ENCODE peak calls at places on chromosomes 13 and 19, in four cellular contexts. A is AG10803, F is foreskin fibroblast, O is uterus. D is an unnamed sample.

GRCh38 chr19:4304509-4305252 is at the start of gene FSD1:
- DNase-seq in O (no peak), A (peak), F (peak), D (no peak)

GRCh38 chr19:769610-770009 is 18.7 kb downstream of the MISP start:
- DNase-seq in O (no peak), F (no peak), A (no peak), D (no peak)

GRCh38 chr19:40995355-40995754 is 4.3 kb downstream of the CYP2B6 start:
- DNase-seq in A (no peak), F (no peak), O (no peak), D (no peak)

GRCh38 chr19:38702278-38702677 is 42.0 kb downstream of the CAPN12 start:
- DNase-seq in F (no peak), A (no peak), O (no peak), D (no peak)

GRCh38 chr19:33927789-33928457 is 131.3 kb downstream of the KCTD15 start:
- DNase-seq in F (no peak), A (no peak), O (no peak), D (no peak)

GRCh38 chr19:7534531-7534980 is 961 bp upstream of the PNPLA6 start:
- DNase-seq in A (peak), O (peak), F (peak), D (peak)

GRCh38 chr19:660793-661426 is 2.1 kb downstream of the RNF126 start:
- DNase-seq in O (no peak), A (no peak), F (no peak), D (no peak)

GRCh38 chr19:2464389-2464788 is 7.6 kb upstream of the LMNB2 start:
- DNase-seq in O (no peak), F (no peak), A (no peak), D (no peak)

GRCh38 chr19:15136234-15136954 is 29.2 kb downstream of the SYDE1 start:
- DNase-seq in A (no peak), F (no peak), O (no peak), D (no peak)

GRCh38 chr13:62246581-62246980 is 830.9 kb upstream of the PCDH20 start:
- DNase-seq in O (no peak), A (no peak), F (no peak), D (no peak)

GRCh38 chr19:46574533-46574932 is 26.6 kb upstream of the CALM3 start:
- DNase-seq in O (no peak), F (no peak), A (no peak), D (no peak)

GRCh38 chr13:101919541-101920306 is 467.2 kb downstream of the ITGBL1 start:
- DNase-seq in O (no peak), A (peak), F (no peak), D (no peak)

GRCh38 chr19:6811906-6812305 is 39.4 kb downstream of the VAV1 start:
- DNase-seq in A (peak), O (no peak), F (peak), D (peak)

GRCh38 chr13:85535306-85535705 is 263.9 kb downstream of the SLITRK6 start:
- DNase-seq in O (no peak), F (no peak), A (no peak), D (no peak)

GRCh38 chr13:61128850-61129645 is 286.6 kb downstream of the PCDH20 start:
- DNase-seq in O (no peak), A (no peak), F (no peak), D (no peak)

GRCh38 chr13:25291691-25292090 is 4.4 kb upstream of the MTMR6 start:
- DNase-seq in O (no peak), F (no peak), A (no peak), D (no peak)

GRCh38 chr13:78700121-78700910 is 41.4 kb upstream of the OBI1 start:
- DNase-seq in F (no peak), A (peak), O (no peak), D (no peak)

GRCh38 chr19:40165362-40165937 is 25.8 kb upstream of the MAP3K10 start:
- DNase-seq in A (peak), F (no peak), O (peak), D (no peak)

GRCh38 chr19:48636859-48637448 is at the start of gene DBP:
- DNase-seq in O (no peak), A (no peak), F (no peak), D (no peak)

GRCh38 chr19:5103061-5103701 is 134.3 kb downstream of the KDM4B start:
- DNase-seq in F (no peak), A (peak), O (peak), D (no peak)

GRCh38 chr13:45315520-45316167 is 25.3 kb downstream of the TPT1 start:
- DNase-seq in A (no peak), O (no peak), F (no peak), D (no peak)

GRCh38 chr13:110341445-110342247 is 34.6 kb downstream of the COL4A2 start:
- DNase-seq in F (no peak), O (peak), A (no peak), D (no peak)

GRCh38 chr19:43372462-43372861 is 19.0 kb downstream of the CD177 start:
- DNase-seq in O (no peak), F (no peak), A (no peak), D (no peak)

GRCh38 chr19:39327990-39328705 is 7.5 kb upstream of the LRFN1 start:
- DNase-seq in F (peak), O (peak), A (peak), D (no peak)

GRCh38 chr13:79108914-79109643 is 297.0 kb downstream of the RBM26 start:
- DNase-seq in F (no peak), O (no peak), A (no peak), D (no peak)

GRCh38 chr19:41175825-41176734 is 16.9 kb upstream of the CYP2S1 start:
- DNase-seq in F (peak), O (no peak), A (peak), D (peak)

GRCh38 chr19:6228523-6229215 is 51.1 kb downstream of the MLLT1 start:
- DNase-seq in O (peak), A (peak), F (no peak), D (no peak)

GRCh38 chr19:16457195-16457953 is 14.4 kb downstream of the EPS15L1 start:
- DNase-seq in F (no peak), O (peak), A (peak), D (peak)

GRCh38 chr13:47661076-47661475 is 340.0 kb downstream of the SUCLA2 start:
- DNase-seq in F (peak), A (peak), O (no peak), D (no peak)

GRCh38 chr13:47656651-47657050 is 344.4 kb downstream of the SUCLA2 start:
- DNase-seq in A (no peak), F (peak), O (no peak), D (no peak)
- TF ChIP-seq CTCF in A (no peak), F (no peak), O (no peak), D (no peak)

DNA sequence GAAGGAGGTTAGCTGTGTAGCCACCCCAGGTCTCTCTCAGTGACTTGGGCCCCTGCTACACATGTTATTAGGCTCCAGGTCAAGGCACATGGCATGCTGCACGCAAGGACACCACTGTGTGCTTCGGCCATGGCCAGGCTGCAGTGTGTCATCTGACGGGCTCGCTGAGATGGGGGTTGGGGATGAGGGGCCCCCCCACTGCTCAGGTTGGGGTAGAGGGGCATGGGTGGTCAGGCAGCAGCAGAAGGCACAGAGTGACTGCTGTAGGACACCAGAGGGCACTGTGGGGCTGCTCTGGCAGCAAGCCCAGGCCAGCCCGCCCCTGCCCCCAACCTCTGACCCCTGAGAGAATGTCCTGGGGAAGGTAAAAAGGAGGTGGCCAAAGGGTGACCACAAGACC is 32.2 kb upstream of the ISYNA1 start:
- DNase-seq in A (no peak), F (no peak), O (no peak), D (no peak)
- TF ChIP-seq CTCF in A (peak), F (peak), O (peak), D (peak)

DNA sequence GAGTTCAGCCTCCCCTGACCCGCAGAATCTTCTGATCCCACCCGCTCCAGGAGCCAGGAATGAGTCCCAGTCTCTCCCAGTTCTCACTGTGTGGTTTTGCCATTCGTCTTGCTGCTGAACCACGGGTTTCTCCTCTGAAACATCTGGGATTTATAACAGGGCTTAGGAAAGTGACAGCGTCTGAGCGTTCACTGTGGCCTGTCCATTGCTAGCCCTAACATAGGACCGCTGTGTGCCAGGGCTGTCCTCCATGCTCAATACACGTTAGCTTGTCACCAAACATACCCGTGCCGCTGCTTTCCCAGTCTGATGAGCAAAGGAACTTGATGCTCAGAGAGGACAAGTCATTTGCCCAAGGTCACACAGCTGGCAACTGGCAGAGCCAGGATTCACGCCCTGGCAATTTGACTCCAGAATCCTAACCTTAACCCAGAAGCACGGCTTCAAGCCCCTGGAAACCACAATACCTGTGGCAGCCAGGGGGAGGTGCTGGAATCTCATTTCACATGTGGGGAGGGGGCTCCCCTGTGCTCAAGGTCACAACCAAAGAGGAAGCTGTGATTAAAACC is 1.1 kb upstream of the APOE start:
- DNase-seq in A (no peak), O (no peak), F (no peak), D (no peak)
- TF ChIP-seq CTCF in A (peak), O (no peak), F (no peak), D (no peak)

GRCh38 chr13:91946498-91947070 is 548.2 kb downstream of the GPC5 start:
- DNase-seq in A (no peak), F (no peak), O (no peak), D (no peak)
- TF ChIP-seq CTCF in A (no peak), F (no peak), O (no peak), D (no peak)

DNA sequence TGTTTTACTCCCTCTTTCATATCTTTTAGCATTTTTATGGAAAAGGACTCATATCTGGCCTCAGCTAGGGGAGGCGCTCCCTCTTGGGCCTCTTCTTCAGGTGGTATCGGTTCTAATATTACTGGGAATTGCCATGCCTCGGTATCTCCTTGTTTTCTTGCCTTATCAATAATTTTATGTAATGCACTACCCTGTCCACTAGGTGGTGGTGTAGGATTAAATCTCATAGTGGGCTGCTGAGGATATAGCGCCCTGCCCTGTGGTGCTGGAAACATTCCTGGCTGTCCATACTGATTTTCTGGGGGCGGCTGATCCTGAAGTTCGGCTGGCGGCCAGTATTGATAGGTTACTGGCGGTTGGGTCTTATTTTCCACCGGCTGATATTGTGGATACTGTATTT is 35.8 kb downstream of the ZNF420 start:
- DNase-seq in O (no peak), F (no peak), A (no peak), D (no peak)
- TF ChIP-seq CTCF in O (no peak), F (no peak), A (no peak), D (no peak)

DNA sequence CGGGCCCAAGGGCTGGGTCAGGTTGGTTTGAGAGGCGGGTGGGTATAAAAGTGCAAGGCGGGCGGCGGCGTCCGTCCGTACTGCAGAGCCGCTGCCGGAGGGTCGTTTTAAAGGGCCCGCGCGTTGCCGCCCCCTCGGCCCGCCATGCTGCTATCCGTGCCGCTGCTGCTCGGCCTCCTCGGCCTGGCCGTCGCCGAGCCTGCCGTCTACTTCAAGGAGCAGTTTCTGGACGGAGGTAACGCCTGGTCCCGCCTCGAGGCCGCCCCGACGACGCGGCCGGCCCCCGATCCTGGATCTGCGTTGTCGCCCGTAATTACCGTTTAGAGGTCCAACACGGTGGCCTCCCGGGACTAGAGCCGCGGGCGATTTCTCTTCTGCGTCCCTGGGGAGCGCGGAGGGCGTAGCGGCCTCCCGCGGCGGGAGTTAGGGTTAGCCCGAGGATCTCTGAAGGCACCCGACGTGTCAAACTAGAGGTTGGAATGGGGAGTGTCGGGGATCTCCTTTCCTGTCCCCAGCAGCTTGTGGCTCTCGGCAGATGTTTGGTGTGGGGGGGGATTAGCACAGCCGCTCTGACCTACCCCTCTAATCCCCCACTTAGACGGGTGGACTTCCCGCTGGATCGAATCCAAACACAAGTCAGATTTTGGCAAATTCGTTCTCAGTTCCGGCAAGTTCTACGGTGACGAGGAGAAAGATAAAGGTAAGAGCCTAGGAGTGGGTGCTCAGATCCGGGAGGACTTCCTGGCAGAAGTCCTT is at the start of gene CALR:
- DNase-seq in O (no peak), A (peak), F (no peak), D (no peak)
- TF ChIP-seq CTCF in O (peak), A (peak), F (peak), D (peak)

DNA sequence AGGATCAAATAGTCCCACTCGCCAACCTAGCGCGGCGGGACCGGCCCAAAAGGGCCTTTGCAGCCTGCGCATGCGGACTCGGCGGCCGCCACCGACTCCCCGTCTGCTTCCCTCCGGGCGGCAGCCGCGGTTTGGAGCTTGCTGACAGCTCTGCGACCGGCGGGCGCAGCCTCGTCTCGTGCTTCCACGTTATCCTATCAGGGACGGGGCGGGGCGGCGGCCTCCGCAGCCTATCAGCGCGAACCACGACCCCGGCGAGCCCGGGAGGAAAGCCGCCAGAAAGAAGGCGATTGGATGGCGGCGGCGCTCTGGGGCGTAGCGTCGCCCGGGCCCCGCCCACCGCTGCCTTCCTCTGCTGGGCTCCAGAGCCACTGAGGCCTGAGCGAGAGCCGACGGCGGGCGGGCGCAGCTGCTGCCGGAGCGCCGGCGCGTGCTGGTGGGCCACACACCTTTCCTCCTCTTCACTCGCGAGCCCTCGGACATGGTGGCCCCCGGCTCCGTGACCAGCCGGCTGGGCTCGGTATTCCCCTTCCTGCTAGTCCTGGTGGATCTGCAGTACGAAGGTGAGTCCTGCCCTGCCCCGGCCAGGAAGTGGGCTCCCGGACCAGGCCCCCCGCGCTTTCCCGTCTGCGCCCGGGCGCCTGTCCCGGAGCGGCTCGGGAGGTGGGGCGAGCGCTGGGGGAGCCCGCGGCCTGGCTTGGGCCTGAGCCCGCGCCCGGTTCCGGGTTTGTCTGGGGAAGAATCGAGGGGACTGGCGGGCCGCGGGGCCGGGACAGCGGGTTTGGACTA is at the start of gene DNAJC3:
- DNase-seq in F (peak), O (peak), A (peak), D (peak)
- TF ChIP-seq CTCF in F (no peak), O (peak), A (no peak), D (no peak)

DNA sequence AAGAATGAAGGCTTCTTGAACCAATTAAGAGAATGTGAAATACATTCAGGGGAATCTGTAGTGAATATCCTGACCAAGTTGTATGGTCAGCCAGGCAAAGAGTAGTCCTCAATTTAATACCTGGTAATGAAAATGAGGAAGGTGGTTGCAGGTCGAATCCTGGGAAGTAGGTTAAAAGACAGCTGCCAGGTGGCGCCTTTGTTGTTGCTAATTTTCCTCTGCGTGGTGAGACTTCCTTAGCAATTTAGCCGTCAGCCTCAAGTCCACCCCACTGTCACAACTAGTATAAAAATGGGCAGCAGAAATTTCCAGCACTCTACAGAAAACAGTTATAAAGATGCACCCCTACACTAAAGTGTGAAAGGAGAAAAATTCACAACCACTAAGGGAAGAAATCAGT is 235.7 kb downstream of the NHLRC3 start:
- DNase-seq in O (no peak), A (peak), F (no peak), D (no peak)
- TF ChIP-seq CTCF in O (no peak), A (peak), F (no peak), D (peak)

D was measured in AG09319.